ENCODE peak calls at places on chromosomes 6 and 20, in ten cellular contexts. One of them, this sample, is unnamed.

GRCh38 chr6:133223458-133224014 is 17.6 kb upstream of the EYA4 start:
- DNase-seq in AML-193: no peak
- DNase-seq in NCI-H1092: no peak
- DNase-seq in germinal center: no peak
- DNase-seq in GM03348: no peak
- DNase-seq in mesendoderm: no peak
- DNase-seq in left ventricle myocardium superior: no peak
- DNase-seq in skeletal muscle cell: no peak
- DNase-seq in foreskin melanocyte: no peak
- DNase-seq in SK-N-DZ: no peak
- DNase-seq in this sample: no peak

GRCh38 chr20:53517146-53517545 is 76.5 kb downstream of the ZNF217 start:
- DNase-seq in GM03348: no peak
- DNase-seq in germinal center: no peak
- DNase-seq in left ventricle myocardium superior: no peak
- DNase-seq in mesendoderm: no peak
- DNase-seq in NCI-H1092: no peak
- DNase-seq in SK-N-DZ: peak
- DNase-seq in foreskin melanocyte: no peak
- DNase-seq in AML-193: no peak
- DNase-seq in skeletal muscle cell: no peak
- DNase-seq in this sample: no peak

GRCh38 chr6:1335367-1336037 is 23.6 kb downstream of the FOXQ1 start:
- DNase-seq in germinal center: no peak
- DNase-seq in left ventricle myocardium superior: peak
- DNase-seq in mesendoderm: peak
- DNase-seq in GM03348: peak
- DNase-seq in foreskin melanocyte: peak
- DNase-seq in AML-193: peak
- DNase-seq in NCI-H1092: no peak
- DNase-seq in skeletal muscle cell: peak
- DNase-seq in SK-N-DZ: no peak
- DNase-seq in this sample: no peak

GRCh38 chr6:11921017-11921438 is 91.1 kb upstream of the HIVEP1 start:
- DNase-seq in germinal center: no peak
- DNase-seq in AML-193: no peak
- DNase-seq in skeletal muscle cell: peak
- DNase-seq in foreskin melanocyte: no peak
- DNase-seq in GM03348: peak
- DNase-seq in mesendoderm: peak
- DNase-seq in left ventricle myocardium superior: peak
- DNase-seq in NCI-H1092: no peak
- DNase-seq in SK-N-DZ: no peak
- DNase-seq in this sample: no peak

GRCh38 chr20:41177636-41178035 is 40.3 kb downstream of the PLCG1 start:
- DNase-seq in germinal center: no peak
- DNase-seq in foreskin melanocyte: peak
- DNase-seq in AML-193: no peak
- DNase-seq in NCI-H1092: no peak
- DNase-seq in GM03348: peak
- DNase-seq in mesendoderm: peak
- DNase-seq in skeletal muscle cell: peak
- DNase-seq in left ventricle myocardium superior: peak
- DNase-seq in SK-N-DZ: no peak
- DNase-seq in this sample: no peak

GRCh38 chr6:81204741-81205140 is 547.7 kb downstream of the TENT5A start:
- DNase-seq in skeletal muscle cell: peak
- DNase-seq in foreskin melanocyte: peak
- DNase-seq in left ventricle myocardium superior: no peak
- DNase-seq in AML-193: no peak
- DNase-seq in germinal center: no peak
- DNase-seq in NCI-H1092: no peak
- DNase-seq in GM03348: peak
- DNase-seq in SK-N-DZ: no peak
- DNase-seq in mesendoderm: peak
- DNase-seq in this sample: no peak

GRCh38 chr6:154445417-154445816 is 65.1 kb downstream of the CNKSR3 start:
- DNase-seq in left ventricle myocardium superior: no peak
- DNase-seq in germinal center: no peak
- DNase-seq in AML-193: no peak
- DNase-seq in foreskin melanocyte: no peak
- DNase-seq in mesendoderm: no peak
- DNase-seq in NCI-H1092: no peak
- DNase-seq in skeletal muscle cell: no peak
- DNase-seq in GM03348: no peak
- DNase-seq in SK-N-DZ: no peak
- DNase-seq in this sample: no peak

GRCh38 chr6:22102671-22103070 is 194.2 kb downstream of the PRL start:
- DNase-seq in GM03348: no peak
- DNase-seq in SK-N-DZ: no peak
- DNase-seq in foreskin melanocyte: no peak
- DNase-seq in skeletal muscle cell: no peak
- DNase-seq in left ventricle myocardium superior: no peak
- DNase-seq in AML-193: no peak
- DNase-seq in NCI-H1092: no peak
- DNase-seq in mesendoderm: no peak
- DNase-seq in germinal center: no peak
- DNase-seq in this sample: no peak

GRCh38 chr6:26550250-26550993 is 12.3 kb downstream of the HMGN4 start:
- DNase-seq in foreskin melanocyte: peak
- DNase-seq in AML-193: peak
- DNase-seq in skeletal muscle cell: no peak
- DNase-seq in mesendoderm: peak
- DNase-seq in SK-N-DZ: peak
- DNase-seq in left ventricle myocardium superior: peak
- DNase-seq in germinal center: peak
- DNase-seq in NCI-H1092: peak
- DNase-seq in GM03348: peak
- DNase-seq in this sample: no peak

GRCh38 chr20:54112221-54112884 is 42.0 kb upstream of the BCAS1 start:
- DNase-seq in germinal center: no peak
- DNase-seq in left ventricle myocardium superior: no peak
- DNase-seq in AML-193: no peak
- DNase-seq in NCI-H1092: no peak
- DNase-seq in mesendoderm: no peak
- DNase-seq in GM03348: no peak
- DNase-seq in skeletal muscle cell: peak
- DNase-seq in SK-N-DZ: no peak
- DNase-seq in foreskin melanocyte: no peak
- DNase-seq in this sample: no peak

GRCh38 chr6:170221052-170221752 is 69.7 kb downstream of the DLL1 start:
- DNase-seq in left ventricle myocardium superior: no peak
- DNase-seq in GM03348: no peak
- DNase-seq in skeletal muscle cell: no peak
- DNase-seq in SK-N-DZ: no peak
- DNase-seq in NCI-H1092: no peak
- DNase-seq in mesendoderm: no peak
- DNase-seq in foreskin melanocyte: no peak
- DNase-seq in AML-193: no peak
- DNase-seq in germinal center: no peak
- DNase-seq in this sample: no peak

This sample was measured in activated CD4-positive, CD25-positive, alpha-beta regulatory T cell treated with anti-CD3 and anti-CD28 coated beads, Interleukin-2, amount 50 U/mL, for 16 hours.